ENCODE peak calls at places on chromosomes 11 and 22, in seven cellular contexts. One of them, this sample, is unnamed.

GRCh38 chr11:32382339-32383049 is 52.8 kb downstream of the WT1 start:
- DNase-seq in prostate gland: no peak
- DNase-seq in Caco-2: no peak
- DNase-seq in type B pancreatic cell: no peak
- DNase-seq in RWPE1: no peak
- DNase-seq in AG04449: no peak
- DNase-seq in astrocyte: peak
- DNase-seq in this sample: no peak

GRCh38 chr11:116329354-116330090 is 443.3 kb downstream of the BUD13 start:
- DNase-seq in prostate gland: no peak
- DNase-seq in Caco-2: peak
- DNase-seq in type B pancreatic cell: peak
- DNase-seq in RWPE1: no peak
- DNase-seq in AG04449: no peak
- DNase-seq in astrocyte: no peak
- DNase-seq in this sample: peak

GRCh38 chr11:64348611-64349387 is 8.8 kb downstream of the CCDC88B start:
- DNase-seq in prostate gland: no peak
- DNase-seq in Caco-2: no peak
- DNase-seq in type B pancreatic cell: no peak
- DNase-seq in RWPE1: no peak
- DNase-seq in AG04449: no peak
- DNase-seq in astrocyte: no peak
- DNase-seq in this sample: no peak

GRCh38 chr11:1765871-1766718 is 2.4 kb upstream of the CTSD start:
- DNase-seq in prostate gland: no peak
- DNase-seq in Caco-2: no peak
- DNase-seq in type B pancreatic cell: no peak
- DNase-seq in RWPE1: no peak
- DNase-seq in AG04449: no peak
- DNase-seq in astrocyte: no peak
- DNase-seq in this sample: no peak

GRCh38 chr11:45026835-45027234 is 76.2 kb upstream of the TP53I11 start:
- DNase-seq in prostate gland: no peak
- DNase-seq in Caco-2: no peak
- DNase-seq in type B pancreatic cell: no peak
- DNase-seq in RWPE1: no peak
- DNase-seq in AG04449: no peak
- DNase-seq in astrocyte: no peak
- DNase-seq in this sample: no peak

GRCh38 chr11:126512741-126513715 is 157.5 kb downstream of the ST3GAL4 start:
- DNase-seq in prostate gland: no peak
- DNase-seq in Caco-2: no peak
- DNase-seq in type B pancreatic cell: no peak
- DNase-seq in RWPE1: no peak
- DNase-seq in AG04449: no peak
- DNase-seq in astrocyte: no peak
- DNase-seq in this sample: no peak

GRCh38 chr22:35149149-35149548 is 83.2 kb downstream of the ISX start:
- DNase-seq in prostate gland: no peak
- DNase-seq in Caco-2: no peak
- DNase-seq in type B pancreatic cell: no peak
- DNase-seq in RWPE1: no peak
- DNase-seq in AG04449: no peak
- DNase-seq in astrocyte: no peak
- DNase-seq in this sample: no peak

GRCh38 chr22:45911601-45912271 is 65.2 kb downstream of the WNT7B start:
- DNase-seq in prostate gland: peak
- DNase-seq in Caco-2: no peak
- DNase-seq in type B pancreatic cell: no peak
- DNase-seq in RWPE1: peak
- DNase-seq in AG04449: no peak
- DNase-seq in astrocyte: no peak
- DNase-seq in this sample: no peak

GRCh38 chr22:39300198-39300830 is 19.1 kb downstream of the RPL3 start:
- DNase-seq in prostate gland: no peak
- DNase-seq in Caco-2: no peak
- DNase-seq in type B pancreatic cell: no peak
- DNase-seq in RWPE1: no peak
- DNase-seq in AG04449: no peak
- DNase-seq in astrocyte: no peak
- DNase-seq in this sample: no peak

GRCh38 chr22:29106839-29107238 is 34.0 kb downstream of the KREMEN1 start:
- DNase-seq in prostate gland: no peak
- DNase-seq in Caco-2: no peak
- DNase-seq in type B pancreatic cell: no peak
- DNase-seq in RWPE1: no peak
- DNase-seq in AG04449: no peak
- DNase-seq in astrocyte: no peak
- DNase-seq in this sample: no peak

GRCh38 chr22:38948181-38948940 is 9.0 kb upstream of the APOBEC3A start:
- DNase-seq in prostate gland: no peak
- DNase-seq in Caco-2: no peak
- DNase-seq in type B pancreatic cell: no peak
- DNase-seq in RWPE1: no peak
- DNase-seq in AG04449: no peak
- DNase-seq in astrocyte: no peak
- DNase-seq in this sample: no peak

GRCh38 chr11:118851970-118852369 is 31.7 kb upstream of the CXCR5 start:
- DNase-seq in prostate gland: no peak
- DNase-seq in Caco-2: no peak
- DNase-seq in type B pancreatic cell: no peak
- DNase-seq in RWPE1: no peak
- DNase-seq in AG04449: no peak
- DNase-seq in astrocyte: no peak
- DNase-seq in this sample: no peak

GRCh38 chr22:36913431-36914382 is at the start of gene CSF2RB:
- DNase-seq in prostate gland: no peak
- DNase-seq in Caco-2: no peak
- DNase-seq in type B pancreatic cell: no peak
- DNase-seq in RWPE1: no peak
- DNase-seq in AG04449: no peak
- DNase-seq in astrocyte: no peak
- DNase-seq in this sample: no peak

GRCh38 chr11:118012083-118012669 is 26.0 kb downstream of the IL10RA start:
- DNase-seq in prostate gland: no peak
- DNase-seq in Caco-2: no peak
- DNase-seq in type B pancreatic cell: no peak
- DNase-seq in RWPE1: peak
- DNase-seq in AG04449: no peak
- DNase-seq in astrocyte: peak
- DNase-seq in this sample: no peak

GRCh38 chr11:73359930-73360742 is 16.1 kb upstream of the RELT start:
- DNase-seq in prostate gland: no peak
- DNase-seq in Caco-2: peak
- DNase-seq in type B pancreatic cell: no peak
- DNase-seq in RWPE1: peak
- DNase-seq in AG04449: no peak
- DNase-seq in astrocyte: no peak
- DNase-seq in this sample: no peak

GRCh38 chr11:73363147-73363546 is 13.1 kb upstream of the RELT start:
- DNase-seq in prostate gland: no peak
- DNase-seq in Caco-2: no peak
- DNase-seq in type B pancreatic cell: no peak
- DNase-seq in RWPE1: no peak
- DNase-seq in AG04449: no peak
- DNase-seq in astrocyte: no peak
- DNase-seq in this sample: no peak

GRCh38 chr11:73359341-73359740 is 16.9 kb upstream of the RELT start:
- DNase-seq in prostate gland: no peak
- DNase-seq in Caco-2: no peak
- DNase-seq in type B pancreatic cell: no peak
- DNase-seq in RWPE1: no peak
- DNase-seq in AG04449: no peak
- DNase-seq in astrocyte: no peak
- DNase-seq in this sample: no peak

GRCh38 chr11:73360743-73361369 is 15.3 kb upstream of the RELT start:
- DNase-seq in prostate gland: no peak
- DNase-seq in Caco-2: no peak
- DNase-seq in type B pancreatic cell: no peak
- DNase-seq in RWPE1: no peak
- DNase-seq in AG04449: no peak
- DNase-seq in astrocyte: no peak
- DNase-seq in this sample: no peak

DNA sequence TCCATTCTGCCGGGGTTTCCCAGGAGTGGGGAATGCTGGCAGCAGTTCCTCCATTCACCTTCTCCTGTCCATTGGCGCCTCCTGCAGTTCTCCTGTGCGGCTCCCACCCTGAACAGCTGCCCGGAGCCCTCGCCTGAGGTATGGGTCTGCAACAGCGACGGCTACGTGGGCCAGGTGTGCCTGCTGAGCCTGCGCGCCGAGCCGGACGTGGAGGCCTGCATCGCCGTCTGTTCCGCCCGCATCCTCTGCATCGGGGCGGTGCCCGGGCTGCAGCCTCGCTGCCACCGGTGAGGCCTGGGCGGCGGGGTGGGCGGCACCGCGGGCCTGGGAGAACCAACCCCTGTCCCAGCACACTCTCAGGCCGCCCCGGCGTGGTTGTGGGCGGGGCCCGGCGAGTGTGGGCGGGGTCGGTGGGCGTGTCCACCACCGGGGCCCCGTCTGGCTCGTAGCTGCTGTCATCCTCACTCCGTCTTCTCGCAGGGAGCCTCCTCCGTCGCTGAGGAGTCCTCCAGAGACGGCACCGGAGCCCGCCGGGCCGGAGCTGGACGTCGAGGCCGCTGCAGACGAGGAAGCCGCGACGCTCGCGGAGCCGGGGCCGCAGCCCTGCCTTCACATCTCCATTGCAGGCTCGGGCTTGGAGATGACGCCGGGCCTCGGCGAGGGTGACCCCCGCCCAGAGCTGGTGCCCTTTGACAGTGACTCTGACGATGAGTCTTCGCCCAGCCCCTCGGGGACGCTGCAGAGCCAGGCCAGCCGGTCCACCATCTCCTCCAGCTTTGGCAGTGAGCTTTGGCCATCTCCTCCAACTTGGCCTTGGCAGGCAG is 14.0 kb upstream of the RELT start:
- DNase-seq in prostate gland: no peak
- DNase-seq in Caco-2: no peak
- DNase-seq in type B pancreatic cell: no peak
- DNase-seq in RWPE1: no peak
- DNase-seq in AG04449: no peak
- DNase-seq in astrocyte: no peak
- DNase-seq in this sample: no peak
- TF ChIP-seq CTCF in prostate gland: no peak
- TF ChIP-seq CTCF in Caco-2: no peak
- TF ChIP-seq CTCF in type B pancreatic cell: no peak
- TF ChIP-seq CTCF in RWPE1: no peak
- TF ChIP-seq CTCF in AG04449: no peak
- TF ChIP-seq CTCF in astrocyte: no peak
- TF ChIP-seq CTCF in this sample: no peak

GRCh38 chr11:17986711-17987220 is 26.1 kb downstream of the SERGEF start:
- DNase-seq in prostate gland: no peak
- DNase-seq in Caco-2: no peak
- DNase-seq in type B pancreatic cell: no peak
- DNase-seq in RWPE1: no peak
- DNase-seq in AG04449: no peak
- DNase-seq in astrocyte: no peak
- DNase-seq in this sample: no peak
- TF ChIP-seq CTCF in prostate gland: no peak
- TF ChIP-seq CTCF in Caco-2: peak
- TF ChIP-seq CTCF in type B pancreatic cell: peak
- TF ChIP-seq CTCF in RWPE1: no peak
- TF ChIP-seq CTCF in AG04449: no peak
- TF ChIP-seq CTCF in astrocyte: peak
- TF ChIP-seq CTCF in this sample: peak

DNA sequence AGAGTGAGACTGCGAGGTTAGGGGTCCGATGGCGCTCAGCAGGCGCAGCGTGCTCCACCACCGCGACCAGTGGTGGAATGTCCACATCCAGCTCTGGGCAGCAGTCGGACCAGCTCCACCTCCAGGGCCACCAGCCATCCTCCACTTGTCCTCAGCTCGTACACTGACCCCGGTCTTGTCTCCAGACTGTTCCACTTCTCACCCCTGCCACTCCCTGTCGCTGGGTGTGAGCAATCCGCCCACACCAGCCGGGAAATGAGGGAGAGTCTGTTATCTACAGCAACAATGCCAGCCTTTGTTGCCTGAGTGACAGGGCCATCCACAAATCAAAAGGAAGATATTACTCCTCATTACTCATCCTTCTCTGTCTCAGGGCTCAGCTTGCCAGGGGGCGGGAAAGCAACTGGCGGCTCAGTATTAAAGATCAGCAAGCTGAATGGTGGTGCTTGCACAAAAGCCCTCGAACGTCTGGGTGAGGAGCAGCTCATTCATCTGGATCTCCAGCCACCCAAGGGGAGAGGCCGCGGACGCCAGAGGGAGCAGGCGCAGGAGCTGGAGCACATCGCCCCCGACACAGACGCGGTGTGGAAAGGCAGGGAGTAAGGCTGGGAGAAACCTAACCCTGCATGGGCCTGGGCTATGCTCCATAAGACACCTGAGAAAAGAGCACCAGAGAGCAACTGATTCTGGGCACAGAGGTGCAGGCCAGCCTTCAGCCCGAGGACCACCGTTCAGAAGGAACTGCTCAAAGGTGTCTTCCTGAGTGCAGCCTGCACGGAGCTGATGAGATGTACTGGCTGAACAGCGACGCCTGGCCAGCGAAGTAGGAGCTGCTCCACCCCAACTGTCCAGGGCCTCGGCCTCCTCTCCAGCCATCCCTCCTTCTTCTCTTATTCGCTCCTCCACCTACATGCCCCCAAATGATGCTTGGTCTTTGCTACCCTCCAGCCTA is 21.9 kb downstream of the IGSF9B start:
- DNase-seq in prostate gland: no peak
- DNase-seq in Caco-2: no peak
- DNase-seq in type B pancreatic cell: no peak
- DNase-seq in RWPE1: peak
- DNase-seq in AG04449: no peak
- DNase-seq in astrocyte: peak
- DNase-seq in this sample: no peak
- TF ChIP-seq CTCF in prostate gland: no peak
- TF ChIP-seq CTCF in Caco-2: no peak
- TF ChIP-seq CTCF in type B pancreatic cell: no peak
- TF ChIP-seq CTCF in RWPE1: no peak
- TF ChIP-seq CTCF in AG04449: no peak
- TF ChIP-seq CTCF in astrocyte: no peak
- TF ChIP-seq CTCF in this sample: no peak

DNA sequence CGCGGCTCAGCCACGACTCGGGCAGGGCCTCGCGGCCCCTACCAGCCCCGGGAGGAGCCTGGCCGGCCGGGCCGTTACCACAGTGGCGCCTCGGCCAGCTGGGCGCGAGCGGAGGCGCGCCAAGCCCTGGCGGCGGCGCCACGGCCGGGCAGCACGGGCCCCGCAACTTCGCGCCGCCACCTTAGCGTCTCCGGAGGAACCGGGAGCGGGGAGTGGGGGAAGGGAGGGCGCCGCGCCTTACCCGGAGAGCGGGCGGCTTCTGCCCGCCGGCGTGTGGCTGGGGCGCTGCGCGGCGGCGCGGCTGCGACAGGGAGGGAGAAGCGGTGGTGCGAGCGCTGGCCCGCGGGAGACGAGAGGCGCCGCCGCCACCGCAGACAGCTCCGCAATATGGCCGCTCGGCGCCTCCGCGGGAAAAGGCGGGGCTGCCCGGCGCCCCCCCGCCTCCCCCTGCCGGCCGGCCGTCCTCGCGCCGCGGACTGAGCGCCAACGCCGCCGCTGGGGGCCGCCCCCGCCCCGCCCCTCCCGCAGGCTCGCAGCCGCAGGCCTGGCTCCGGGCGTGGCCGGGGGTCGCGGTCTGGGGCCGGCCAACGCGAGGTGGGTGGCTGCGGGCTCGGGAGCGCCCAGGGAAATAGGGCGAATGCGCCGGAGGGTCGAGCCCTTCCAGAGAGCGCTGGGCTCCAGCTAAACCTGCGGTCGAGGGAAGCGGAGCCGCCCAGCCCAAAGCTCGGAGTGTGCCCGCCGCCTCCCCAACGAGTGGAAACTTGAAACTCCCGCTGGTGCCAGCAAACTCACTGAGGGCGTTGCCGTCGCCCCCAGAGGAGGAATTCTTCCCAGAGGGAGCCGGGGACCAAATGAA is at the start of gene RDX:
- DNase-seq in prostate gland: peak
- DNase-seq in Caco-2: peak
- DNase-seq in type B pancreatic cell: peak
- DNase-seq in RWPE1: peak
- DNase-seq in AG04449: no peak
- DNase-seq in astrocyte: peak
- DNase-seq in this sample: peak
- TF ChIP-seq CTCF in prostate gland: peak
- TF ChIP-seq CTCF in Caco-2: no peak
- TF ChIP-seq CTCF in type B pancreatic cell: peak
- TF ChIP-seq CTCF in RWPE1: no peak
- TF ChIP-seq CTCF in AG04449: no peak
- TF ChIP-seq CTCF in astrocyte: no peak
- TF ChIP-seq CTCF in this sample: peak

This sample was measured in osteocyte.